ENCODE peak calls at places on chromosomes 1 and 21, in six cellular contexts. T, R, X, B, D and G are unnamed samples.

GRCh38 chr1:41664861-41665640 is 180.6 kb upstream of the EDN2 start:
- DNase-seq in T (no peak), R (no peak), X (no peak), B (peak), D (no peak), G (peak)

GRCh38 chr1:201724760-201725105 is 104.2 kb upstream of the IPO9 start:
- DNase-seq in T (no peak), R (no peak), X (no peak), B (no peak), D (no peak), G (no peak)

GRCh38 chr1:230509281-230509977 is 83.3 kb upstream of the PGBD5 start:
- DNase-seq in T (no peak), R (no peak), X (no peak), B (no peak), D (no peak), G (no peak)

GRCh38 chr1:175632667-175633066 is 110.7 kb downstream of the TNR start:
- DNase-seq in T (no peak), R (no peak), X (no peak), B (no peak), D (no peak), G (no peak)

GRCh38 chr21:46226146-46226545 is 2.4 kb downstream of the LSS start:
- DNase-seq in T (peak), R (no peak), X (no peak), B (no peak), D (no peak), G (no peak)

GRCh38 chr1:203871114-203871875 is 9.9 kb downstream of the SNRPE start:
- DNase-seq in T (peak), R (peak), X (no peak), B (peak), D (peak), G (peak)

GRCh38 chr21:43340491-43341348 is 86.2 kb downstream of the SIK1 start:
- DNase-seq in T (peak), R (no peak), X (no peak), B (peak), D (no peak), G (no peak)

GRCh38 chr1:225890346-225891228 is 1.6 kb upstream of the LEFTY1 start:
- DNase-seq in T (no peak), R (peak), X (no peak), B (no peak), D (no peak), G (no peak)

GRCh38 chr1:67552336-67552759 is 122.1 kb upstream of the SERBP1 start:
- DNase-seq in T (no peak), R (peak), X (no peak), B (no peak), D (no peak), G (no peak)

GRCh38 chr1:46558141-46558963 is 6.9 kb upstream of the KNCN start:
- DNase-seq in T (no peak), R (no peak), X (no peak), B (no peak), D (no peak), G (no peak)

GRCh38 chr1:92797961-92798360 is 13.1 kb upstream of the EVI5 start:
- DNase-seq in T (no peak), R (no peak), X (no peak), B (no peak), D (no peak), G (no peak)

GRCh38 chr1:112614460-112615065 is 4.4 kb downstream of the ST7L start:
- DNase-seq in T (peak), R (no peak), X (no peak), B (no peak), D (peak), G (no peak)

GRCh38 chr21:41475714-41476405 is 32.1 kb downstream of the TMPRSS2 start:
- DNase-seq in T (no peak), R (peak), X (no peak), B (no peak), D (no peak), G (no peak)

GRCh38 chr21:41480086-41480690 is 27.8 kb downstream of the TMPRSS2 start:
- DNase-seq in T (no peak), R (no peak), X (no peak), B (no peak), D (no peak), G (no peak)

GRCh38 chr21:41478319-41479177 is 29.4 kb downstream of the TMPRSS2 start:
- DNase-seq in T (no peak), R (no peak), X (peak), B (no peak), D (no peak), G (peak)

GRCh38 chr21:41479686-41480085 is 28.3 kb downstream of the TMPRSS2 start:
- DNase-seq in T (no peak), R (no peak), X (no peak), B (no peak), D (no peak), G (no peak)

GRCh38 chr21:41477641-41478318 is 30.2 kb downstream of the TMPRSS2 start:
- DNase-seq in T (no peak), R (no peak), X (peak), B (no peak), D (no peak), G (peak)
- TF ChIP-seq JUND in T (no peak), R (no peak), X (no peak), B (no peak), D (no peak), G (no peak)

GRCh38 chr1:119680723-119681122 is 31.0 kb upstream of the PHGDH start:
- DNase-seq in T (no peak), R (no peak), X (no peak), B (no peak), D (no peak), G (no peak)

GRCh38 chr1:119681560-119681959 is 30.2 kb upstream of the PHGDH start:
- DNase-seq in T (no peak), R (no peak), X (no peak), B (no peak), D (no peak), G (no peak)

GRCh38 chr1:119686661-119687060 is 25.1 kb upstream of the PHGDH start:
- DNase-seq in T (no peak), R (no peak), X (no peak), B (no peak), D (no peak), G (no peak)

GRCh38 chr1:119682141-119682540 is 29.6 kb upstream of the PHGDH start:
- DNase-seq in T (no peak), R (no peak), X (no peak), B (no peak), D (no peak), G (no peak)

DNA sequence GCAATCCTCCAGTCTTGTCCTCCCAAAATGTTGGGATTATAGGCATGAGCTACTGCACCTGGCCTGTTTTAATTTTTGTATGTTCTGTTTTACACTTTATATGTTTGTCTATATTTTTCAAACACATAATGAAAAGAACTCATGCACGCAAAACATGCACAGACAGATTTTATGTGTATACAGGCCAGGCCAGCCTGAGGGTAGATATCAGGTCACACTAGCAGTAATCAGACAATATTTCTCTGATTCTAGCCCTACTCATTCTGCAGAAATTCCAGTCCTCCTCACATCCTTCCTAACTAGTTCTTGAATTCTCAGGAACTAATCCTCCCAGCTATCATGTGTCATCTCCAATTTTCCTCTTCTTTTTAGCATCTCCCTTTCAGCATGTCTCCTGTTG is 27.8 kb upstream of the PHGDH start:
- DNase-seq in T (no peak), R (no peak), X (no peak), B (no peak), D (no peak), G (no peak)
- TF ChIP-seq JUND in T (no peak), R (no peak), X (no peak), B (no peak), D (no peak), G (no peak)

GRCh38 chr1:177274687-177275211 is 104.0 kb downstream of the BRINP2 start:
- DNase-seq in T (no peak), R (no peak), X (no peak), B (no peak), D (no peak), G (no peak)
- TF ChIP-seq JUND in T (no peak), R (no peak), X (no peak), B (no peak), D (no peak), G (no peak)

GRCh38 chr1:244054247-244054923 is 3.3 kb downstream of the ZBTB18 start:
- DNase-seq in T (no peak), R (no peak), X (no peak), B (no peak), D (peak), G (no peak)
- TF ChIP-seq JUND in T (no peak), R (no peak), X (no peak), B (no peak), D (no peak), G (no peak)

GRCh38 chr1:8342325-8342724 is 24.4 kb downstream of the SLC45A1 start:
- DNase-seq in T (no peak), R (peak), X (no peak), B (no peak), D (no peak), G (no peak)
- TF ChIP-seq JUND in T (no peak), R (no peak), X (no peak), B (no peak), D (no peak), G (no peak)

DNA sequence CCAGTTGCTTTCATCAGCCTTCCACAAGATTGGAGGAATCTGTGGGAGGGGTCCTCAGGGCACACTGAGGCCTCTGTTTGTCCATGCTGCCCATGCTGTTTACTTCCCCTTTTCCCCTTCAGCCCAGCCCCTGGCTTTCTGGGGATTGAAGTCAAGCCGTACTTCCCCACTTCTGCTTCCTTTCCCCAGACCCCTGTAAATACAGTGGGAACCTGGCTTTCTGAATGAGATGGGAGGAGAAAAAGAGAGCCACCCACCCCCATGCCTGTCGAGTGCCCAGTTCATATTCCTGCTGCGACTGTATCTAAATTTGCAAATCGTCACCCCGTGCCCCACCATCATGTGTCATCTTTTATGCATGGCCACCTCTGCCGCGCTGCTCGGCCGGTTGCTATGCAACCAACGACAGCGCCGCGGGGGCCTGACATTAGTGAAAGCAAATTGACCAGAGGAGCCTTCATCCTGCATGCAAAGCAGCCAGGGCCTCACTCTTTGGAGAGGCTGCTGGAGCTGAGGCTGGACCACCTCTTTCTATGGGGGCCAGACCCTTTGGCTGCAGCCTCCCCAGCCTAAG is 143.0 kb downstream of the ELAVL4 start:
- DNase-seq in T (no peak), R (no peak), X (peak), B (no peak), D (peak), G (no peak)
- TF ChIP-seq JUND in T (no peak), R (no peak), X (no peak), B (no peak), D (no peak), G (no peak)